ENCODE peak calls at places on chromosome 1, in seven cellular contexts. X is sigmoid colon, L is GM12878, W is Peyer's patch, M is left ventricle myocardium inferior, C is A549, Y is IMR-90. H is an unnamed sample.

GRCh38 chr1:2591581-2592261 is 5.1 kb downstream of the PRXL2B start:
- DNase-seq in C (no peak), L (no peak), Y (no peak), M (no peak), W (peak; percentile 44), X (peak; percentile 51), H (no peak)

GRCh38 chr1:147720557-147720956 is 39.8 kb downstream of the GJA5 start:
- DNase-seq in M (no peak), X (no peak), W (no peak), L (no peak), C (no peak), Y (no peak), H (no peak)

GRCh38 chr1:58762806-58763205 is 21.0 kb downstream of the JUN start:
- DNase-seq in L (no peak), Y (peak; percentile 63), M (no peak), X (no peak), W (no peak), C (no peak), H (no peak)

GRCh38 chr1:246782120-246782900 is 58.1 kb downstream of the SCCPDH start:
- DNase-seq in L (peak; percentile 7), X (no peak), W (no peak), Y (peak; percentile 72), M (peak; percentile 69), C (no peak), H (no peak)

GRCh38 chr1:242062271-242062670 is 63.4 kb upstream of the MAP1LC3C start:
- DNase-seq in C (no peak), M (no peak), Y (no peak), L (no peak), W (no peak), X (no peak), H (no peak)

GRCh38 chr1:228372183-228373003 is 34.2 kb downstream of the TRIM11 start:
- DNase-seq in X (peak; percentile 59), Y (no peak), L (no peak), M (peak; percentile 52), C (no peak), W (peak; percentile 65), H (no peak)

GRCh38 chr1:198437352-198437751 is 103.1 kb downstream of the ATP6V1G3 start:
- DNase-seq in M (no peak), L (no peak), C (no peak), W (no peak), Y (peak; percentile 54), X (no peak), H (no peak)

GRCh38 chr1:221631551-221631950 is 110.3 kb downstream of the DUSP10 start:
- DNase-seq in L (no peak), C (no peak), X (no peak), Y (no peak), M (no peak), W (no peak), H (no peak)

GRCh38 chr1:156776942-156777341 is 9.6 kb downstream of the PRCC start:
- DNase-seq in M (no peak), W (no peak), Y (no peak), C (no peak), L (no peak), X (no peak), H (no peak)

GRCh38 chr1:38183094-38183493 is 136.5 kb upstream of the POU3F1 start:
- DNase-seq in M (no peak), C (no peak), X (no peak), L (no peak), W (no peak), Y (no peak), H (no peak)

GRCh38 chr1:38190978-38191377 is 144.4 kb upstream of the POU3F1 start:
- DNase-seq in M (no peak), W (no peak), L (peak; percentile 54), Y (no peak), X (no peak), C (no peak), H (no peak)

GRCh38 chr1:38183747-38184146 is 137.2 kb upstream of the POU3F1 start:
- DNase-seq in X (no peak), M (no peak), Y (no peak), C (no peak), L (no peak), W (no peak), H (no peak)

GRCh38 chr1:38191451-38191850 is 144.9 kb upstream of the POU3F1 start:
- DNase-seq in W (no peak), C (no peak), Y (no peak), M (peak; percentile 19), L (no peak), X (no peak), H (no peak)

GRCh38 chr1:38185913-38186312 is 139.3 kb upstream of the POU3F1 start:
- DNase-seq in C (no peak), W (no peak), Y (no peak), M (no peak), X (no peak), L (no peak), H (no peak)
- H3K4me1 ChIP-seq in C (no peaks in the 10 kb centered on the region), W (no peaks in the 10 kb centered on the region), Y (no peaks in the 10 kb centered on the region), M (no peaks in the 10 kb centered on the region), X (no peaks in the 10 kb centered on the region), L (peaks cover 4% of the 10 kb centered on the region), H (no peaks in the 10 kb centered on the region)

GRCh38 chr1:145981299-145981600 is 15.1 kb downstream of the TXNIP start:
- DNase-seq in L (no peak), Y (no peak), M (no peak), W (no peak), X (no peak), C (no peak), H (no peak)
- H3K4me1 ChIP-seq in L (peaks cover 54% of the 10 kb centered on the region), Y (peaks cover 28% of the 10 kb centered on the region), M (peaks cover 91% of the 10 kb centered on the region), W (peaks cover 80% of the 10 kb centered on the region), X (peaks cover 88% of the 10 kb centered on the region), C (peaks cover 21% of the 10 kb centered on the region), H (peaks cover 87% of the 10 kb centered on the region)

GRCh38 chr1:12144969-12145368 is 21.8 kb upstream of the TNFRSF1B start:
- DNase-seq in C (no peak), M (no peak), W (no peak), X (no peak), Y (no peak), L (no peak), H (no peak)
- H3K4me1 ChIP-seq in C (peaks cover 4% of the 10 kb centered on the region), M (peaks cover 47% of the 10 kb centered on the region), W (peaks cover 58% of the 10 kb centered on the region), X (peaks cover 12% of the 10 kb centered on the region), Y (peaks cover 27% of the 10 kb centered on the region), L (peaks cover 65% of the 10 kb centered on the region), H (peaks cover 59% of the 10 kb centered on the region)

GRCh38 chr1:212586429-212587303 is 21.9 kb upstream of the ATF3 start:
- DNase-seq in Y (no peak), C (no peak), L (peak; percentile 58), M (no peak), X (no peak), W (no peak), H (no peak)
- H3K4me1 ChIP-seq in Y (peaks cover 6% of the 10 kb centered on the region), C (no peaks in the 10 kb centered on the region), L (peaks cover 15% of the 10 kb centered on the region), M (no peaks in the 10 kb centered on the region), X (no peaks in the 10 kb centered on the region), W (no peaks in the 10 kb centered on the region), H (no peaks in the 10 kb centered on the region)

H was measured in effector memory CD4-positive, alpha-beta T cell.